ENCODE peak calls at places on chromosomes 13 and 19, in eight cellular contexts. N is upper lobe of right lung, K is osteoblast, I is tibial artery, P is heart left ventricle, Z is fibroblast of lung, W is suprapubic skin, E is adrenal gland. B is an unnamed sample.
A peak's percentile ranks its signal among the peaks of the same experiment; 100 is the strongest.

GRCh38 chr13:109706015-109706715 is 80.2 kb downstream of the IRS2 start:
- DNase-seq in N (no peak), K (no peak), I (no peak), P (no peak), Z (no peak), W (no peak), E (no peak), B (no peak)

GRCh38 chr19:3392480-3392879 is 26.1 kb downstream of the NFIC start:
- DNase-seq in N (no peak), K (peak; percentile 65), I (no peak), P (no peak), Z (no peak), W (no peak), E (no peak), B (no peak)

GRCh38 chr13:79519252-79519651 is 38.3 kb downstream of the NDFIP2 start:
- DNase-seq in N (no peak), K (peak; percentile 62), I (no peak), P (no peak), Z (peak; percentile 68), W (no peak), E (no peak), B (no peak)

GRCh38 chr19:9128171-9128570 is 1.4 kb upstream of the OR7G3 start:
- DNase-seq in N (no peak), K (no peak), I (no peak), P (no peak), Z (no peak), W (no peak), E (no peak), B (no peak)

GRCh38 chr13:42992585-42993122 is 613 bp upstream of the EPSTI1 start:
- DNase-seq in N (no peak), K (no peak), I (no peak), P (no peak), Z (no peak), W (no peak), E (no peak), B (no peak)

GRCh38 chr19:34429553-34429952 is 1.4 kb downstream of the UBA2 start:
- DNase-seq in N (no peak), K (no peak), I (no peak), P (no peak), Z (no peak), W (no peak), E (no peak), B (no peak)

GRCh38 chr19:1104452-1105216 is 840 bp downstream of the GPX4 start:
- DNase-seq in N (peak; percentile 93), K (peak; percentile 99), I (peak; percentile 70), P (peak; percentile 86), Z (peak; percentile 67), W (no peak), E (peak; percentile 82), B (no peak)

GRCh38 chr13:41356788-41357187 is 45.7 kb downstream of the NAA16 start:
- DNase-seq in N (no peak), K (no peak), I (no peak), P (no peak), Z (no peak), W (no peak), E (no peak), B (no peak)

GRCh38 chr13:20441879-20442278 is 83.8 kb downstream of the CRYL1 start:
- DNase-seq in N (no peak), K (peak; percentile 78), I (no peak), P (no peak), Z (peak; percentile 85), W (no peak), E (no peak), B (no peak)

GRCh38 chr13:91078093-91078679 is 269.3 kb upstream of the MIR17HG start:
- DNase-seq in N (no peak), K (no peak), I (no peak), P (no peak), Z (peak; percentile 4), W (no peak), E (no peak), B (no peak)

GRCh38 chr19:18161691-18162039 is 8.7 kb downstream of the PIK3R2 start:
- DNase-seq in N (no peak), K (no peak), I (no peak), P (no peak), Z (no peak), W (no peak), E (no peak), B (no peak)

GRCh38 chr13:113812140-113813036 is 51.5 kb downstream of the GAS6 start:
- DNase-seq in N (no peak), K (no peak), I (no peak), P (no peak), Z (no peak), W (no peak), E (no peak), B (no peak)

GRCh38 chr19:30604657-30605056 is 232.5 kb downstream of the ZNF536 start:
- DNase-seq in N (no peak), K (no peak), I (no peak), P (no peak), Z (no peak), W (peak; percentile 34), E (no peak), B (no peak)

GRCh38 chr19:17490411-17490810 is 20.1 kb downstream of the SLC27A1 start:
- DNase-seq in N (no peak), K (peak; percentile 22), I (no peak), P (peak; percentile 3), Z (no peak), W (no peak), E (no peak), B (no peak)

GRCh38 chr13:113916330-113916815 is 52.5 kb upstream of the GAS6 start:
- DNase-seq in N (no peak), K (no peak), I (no peak), P (no peak), Z (no peak), W (peak; percentile 44), E (peak; percentile 7), B (no peak)

GRCh38 chr19:4548238-4548584 is 8.4 kb upstream of the LRG1 start:
- DNase-seq in N (no peak), K (no peak), I (no peak), P (no peak), Z (no peak), W (no peak), E (no peak), B (no peak)

GRCh38 chr13:65964672-65965071 is 1265.5 kb downstream of the PCDH9 start:
- DNase-seq in N (no peak), K (no peak), I (no peak), P (no peak), Z (no peak), W (no peak), E (no peak), B (no peak)

GRCh38 chr19:50912102-50912599 is 956 bp upstream of the KLK4 start:
- DNase-seq in N (no peak), K (no peak), I (no peak), P (no peak), Z (no peak), W (no peak), E (no peak), B (no peak)

GRCh38 chr19:50916069-50916468 is 4.9 kb upstream of the KLK4 start:
- DNase-seq in N (no peak), K (no peak), I (no peak), P (no peak), Z (no peak), W (no peak), E (no peak), B (no peak)

GRCh38 chr19:50911206-50912101 is at the start of gene KLK4:
- DNase-seq in N (no peak), K (no peak), I (no peak), P (no peak), Z (no peak), W (no peak), E (no peak), B (no peak)

GRCh38 chr19:50910722-50911121 is 473 bp downstream of the KLK4 start:
- DNase-seq in N (no peak), K (peak; percentile 66), I (no peak), P (no peak), Z (no peak), W (no peak), E (no peak), B (no peak)

GRCh38 chr19:50912727-50913716 is 1.8 kb upstream of the KLK4 start:
- DNase-seq in N (no peak), K (peak; percentile 78), I (no peak), P (no peak), Z (no peak), W (no peak), E (no peak), B (no peak)
- H3K27me3 ChIP-seq in N (peaks cover 61% of the 10 kb centered on the region), K (peaks cover 37% of the 10 kb centered on the region), I (no peaks in the 10 kb centered on the region), P (peaks cover 48% of the 10 kb centered on the region), Z (peaks cover 9% of the 10 kb centered on the region), W (peaks cover 92% of the 10 kb centered on the region), E (peaks cover 31% of the 10 kb centered on the region), B (no peaks in the 10 kb centered on the region)

GRCh38 chr13:23510544-23510916 is 59.7 kb upstream of the TNFRSF19 start:
- DNase-seq in N (no peak), K (no peak), I (no peak), P (no peak), Z (no peak), W (no peak), E (no peak), B (no peak)
- TF ChIP-seq CTCF in N (no peak), K (no peak), I (no peak), P (no peak), Z (no peak), W (no peak), E (no peak), B (no peak)

GRCh38 chr13:34522818-34523217 is 419.3 kb upstream of the NBEA start:
- DNase-seq in N (no peak), K (no peak), I (no peak), P (no peak), Z (peak; percentile 84), W (no peak), E (no peak), B (no peak)
- H3K4me1 ChIP-seq in N (no peaks in the 10 kb centered on the region), K (no peaks in the 10 kb centered on the region), I (no peaks in the 10 kb centered on the region), P (no peaks in the 10 kb centered on the region), Z (no peaks in the 10 kb centered on the region), W (no peaks in the 10 kb centered on the region), E (no peaks in the 10 kb centered on the region), B (no peaks in the 10 kb centered on the region)

DNA sequence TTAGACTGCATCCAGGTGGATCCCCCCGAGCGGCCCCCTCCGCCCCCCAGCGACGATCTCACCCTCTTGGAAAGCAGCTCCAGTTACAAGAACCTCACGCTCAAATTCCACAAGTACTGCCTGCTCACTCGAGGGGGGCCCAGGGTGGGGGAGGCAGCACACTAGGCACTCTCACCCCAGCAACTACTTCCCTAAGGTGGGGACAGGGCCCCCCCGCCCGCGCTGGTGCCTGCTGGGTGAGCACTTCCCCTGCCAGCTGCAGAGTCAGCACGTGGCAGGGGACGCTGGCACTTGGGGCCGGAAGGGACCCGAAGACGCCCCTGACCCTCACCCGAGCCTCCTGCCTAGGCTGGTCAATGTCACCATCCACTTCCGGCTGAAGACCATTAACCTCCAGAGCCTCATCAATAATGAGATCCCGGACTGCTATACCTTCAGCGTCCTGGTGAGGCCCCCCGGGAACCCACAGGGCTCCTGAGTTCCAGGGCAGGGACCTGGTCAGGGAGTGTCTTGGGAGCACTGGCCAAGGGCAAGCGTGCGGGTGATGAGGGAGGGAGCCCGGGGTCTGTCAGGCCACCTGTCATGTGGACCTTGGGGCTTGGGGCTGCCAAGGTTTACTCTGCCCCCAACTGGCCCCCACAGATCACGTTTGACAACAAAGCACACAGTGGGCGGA is 5.2 kb downstream of the MCOLN1 start:
- DNase-seq in N (no peak), K (no peak), I (peak; percentile 72), P (peak; percentile 78), Z (no peak), W (no peak), E (peak; percentile 51), B (no peak)
- H3K27me3 ChIP-seq in N (no peaks in the 10 kb centered on the region), K (no peaks in the 10 kb centered on the region), I (no peaks in the 10 kb centered on the region), P (no peaks in the 10 kb centered on the region), Z (no peaks in the 10 kb centered on the region), W (no peaks in the 10 kb centered on the region), E (no peaks in the 10 kb centered on the region), B (no peaks in the 10 kb centered on the region)

B was measured in thoracic aorta.